ENCODE peak calls at places on chromosomes 1 and 21, in eight cellular contexts. O is gastrocnemius medialis, K is neural progenitor cell, Y is fibroblast of the aortic adventitia, J is SK-N-SH, B is IMR-90, A is cardiac fibroblast, L is heart left ventricle. T is an unnamed sample.

GRCh38 chr21:45403825-45404725 is 890 bp upstream of the COL18A1 start:
- DNase-seq in O (peak), K (peak), Y (peak), J (no peak), B (peak), A (peak), L (peak), T (peak)

GRCh38 chr21:39633770-39634181 is 21.0 kb downstream of the B3GALT5 start:
- DNase-seq in O (no peak), K (no peak), Y (peak), J (no peak), B (peak), A (peak), L (no peak), T (no peak)

GRCh38 chr1:96365076-96365475 is 356.5 kb upstream of the PTBP2 start:
- DNase-seq in O (no peak), K (no peak), Y (peak), J (no peak), B (peak), A (peak), L (no peak), T (no peak)

GRCh38 chr1:210294991-210295773 is 33.5 kb upstream of the HHAT start:
- DNase-seq in O (peak), K (peak), Y (peak), J (peak), B (no peak), A (peak), L (peak), T (peak)

GRCh38 chr1:182054698-182055326 is 6.7 kb downstream of the ZNF648 start:
- DNase-seq in O (no peak), K (peak), Y (peak), J (peak), B (no peak), A (peak), L (peak), T (peak)

GRCh38 chr1:59025898-59026426 is 242.1 kb upstream of the JUN start:
- DNase-seq in O (no peak), K (no peak), Y (peak), J (no peak), B (peak), A (no peak), L (no peak), T (no peak)

GRCh38 chr1:246907472-246907871 is 24.3 kb downstream of the AHCTF1 start:
- DNase-seq in O (no peak), K (peak), Y (peak), J (peak), B (peak), A (peak), L (peak), T (peak)

GRCh38 chr1:1240822-1241587 is 5.5 kb downstream of the C1QTNF12 start:
- DNase-seq in O (no peak), K (no peak), Y (peak), J (no peak), B (no peak), A (no peak), L (no peak), T (no peak)

GRCh38 chr1:22745675-22746585 is 35.3 kb downstream of the EPHB2 start:
- DNase-seq in O (no peak), K (no peak), Y (peak), J (peak), B (peak), A (peak), L (no peak), T (no peak)

GRCh38 chr1:84603941-84604830 is 29.9 kb upstream of the CTBS start:
- DNase-seq in O (peak), K (peak), Y (peak), J (no peak), B (peak), A (peak), L (peak), T (no peak)

GRCh38 chr21:38493549-38494253 is 4.6 kb downstream of the ERG start:
- DNase-seq in O (no peak), K (no peak), Y (no peak), J (no peak), B (no peak), A (no peak), L (no peak), T (no peak)

GRCh38 chr21:38494254-38494648 is 4.0 kb downstream of the ERG start:
- DNase-seq in O (no peak), K (no peak), Y (no peak), J (no peak), B (no peak), A (no peak), L (no peak), T (no peak)

GRCh38 chr21:38496224-38496623 is 2.1 kb downstream of the ERG start:
- DNase-seq in O (no peak), K (no peak), Y (no peak), J (no peak), B (no peak), A (no peak), L (no peak), T (no peak)

GRCh38 chr21:38494688-38495087 is 3.6 kb downstream of the ERG start:
- DNase-seq in O (no peak), K (no peak), Y (no peak), J (no peak), B (no peak), A (peak), L (no peak), T (no peak)

GRCh38 chr21:38495242-38495641 is 3.0 kb downstream of the ERG start:
- DNase-seq in O (no peak), K (no peak), Y (no peak), J (no peak), B (no peak), A (no peak), L (no peak), T (no peak)
- H3K4me3 ChIP-seq in O (peak), K (no peak), Y (no peak), J (no peak), B (no peak), A (no peak), L (peak), T (no peak)

GRCh38 chr21:41161428-41161827 is 6.5 kb upstream of the BACE2 start:
- DNase-seq in O (no peak), K (no peak), Y (no peak), J (no peak), B (no peak), A (no peak), L (no peak), T (no peak)
- TF ChIP-seq CTCF in O (no peak), K (no peak), Y (no peak), J (no peak), B (no peak), A (no peak), L (no peak), T (no peak)

DNA sequence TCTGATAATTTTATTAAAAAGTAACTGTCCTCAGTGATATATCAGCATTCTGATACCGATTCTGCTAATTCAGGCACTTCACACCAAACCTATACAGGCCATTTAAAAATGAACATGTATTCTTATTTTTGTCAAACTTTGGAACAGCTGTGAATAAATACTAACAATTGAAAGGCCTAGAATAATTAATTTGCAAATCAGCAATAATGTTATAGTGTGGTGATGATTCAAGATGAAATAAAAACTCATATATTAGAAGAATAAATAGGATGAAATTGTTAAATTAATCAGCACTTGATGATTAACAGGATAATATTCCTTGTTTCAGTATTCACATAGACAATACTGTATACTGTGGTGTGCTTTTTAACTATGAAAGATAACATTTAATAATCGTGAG is 9.9 kb downstream of the CDKN2C start:
- DNase-seq in O (no peak), K (no peak), Y (peak), J (no peak), B (no peak), A (no peak), L (no peak), T (no peak)
- H3K4me3 ChIP-seq in O (peak), K (no peak), Y (no peak), J (peak), B (no peak), A (no peak), L (peak), T (no peak)

DNA sequence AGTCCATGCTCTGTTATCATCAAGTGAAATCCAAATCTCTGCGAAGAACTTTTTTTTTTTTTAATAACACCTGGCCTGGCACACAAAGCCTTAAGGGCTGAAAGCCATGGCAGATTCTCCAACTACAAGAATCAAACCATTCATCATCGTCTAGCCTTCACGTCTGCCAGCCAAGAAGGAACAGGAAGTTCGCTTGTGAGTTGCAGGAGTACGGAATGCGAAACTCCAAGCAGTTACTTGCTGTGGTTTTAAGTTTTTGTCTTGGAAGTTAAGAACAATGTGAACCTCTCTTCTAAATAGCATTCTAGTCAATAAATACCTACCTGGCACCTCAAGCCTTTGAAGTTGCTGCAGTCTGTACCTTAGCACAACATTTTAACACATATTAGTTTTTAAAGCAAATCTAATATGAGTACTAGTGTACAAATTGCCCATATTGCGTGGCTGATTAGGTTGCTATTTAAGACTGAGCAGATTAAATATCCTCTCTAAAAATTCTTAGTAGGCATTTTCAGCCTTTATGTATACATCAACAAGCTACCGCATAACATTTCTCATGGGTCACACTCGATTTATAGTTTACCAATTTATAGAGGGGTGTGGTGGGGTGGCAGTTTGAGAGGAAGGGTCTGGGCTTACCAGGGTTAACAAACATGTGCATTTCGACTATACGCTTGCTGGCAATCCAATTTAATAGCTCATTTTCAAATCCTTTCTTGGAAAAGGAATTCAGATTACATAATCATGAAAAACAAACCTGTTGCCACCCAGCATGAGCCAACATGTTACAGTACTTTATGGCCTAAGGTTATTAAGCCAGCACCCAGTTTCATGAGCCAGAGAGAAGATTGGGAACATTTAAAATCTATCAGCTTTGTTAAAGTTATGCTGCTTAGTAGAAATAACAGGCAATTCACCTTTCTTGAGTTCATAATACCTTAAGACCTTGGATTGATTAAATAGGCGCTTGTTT is 22.3 kb upstream of the PTPN14 start:
- DNase-seq in O (no peak), K (no peak), Y (no peak), J (no peak), B (no peak), A (peak), L (no peak), T (no peak)
- TF ChIP-seq CTCF in O (no peak), K (no peak), Y (no peak), J (no peak), B (no peak), A (no peak), L (no peak), T (no peak)

GRCh38 chr21:34807881-34808568 is 139.2 kb downstream of the CLIC6 start:
- DNase-seq in O (peak), K (no peak), Y (peak), J (no peak), B (peak), A (peak), L (no peak), T (no peak)
- H3K4me3 ChIP-seq in O (no peak), K (no peak), Y (no peak), J (no peak), B (no peak), A (no peak), L (no peak), T (no peak)